ENCODE peak calls at places on chromosomes 13 and 19, in four cellular contexts. K is aorta, D is thoracic aorta, R is neuronal stem cell. Q is an unnamed sample.

GRCh38 chr19:3668331-3669133 is 31.7 kb downstream of the PIP5K1C start:
- DNase-seq in K (no peak), D (no peak), R (no peak), Q (no peak)

GRCh38 chr13:75547917-75548316 is 1.7 kb upstream of the UCHL3 start:
- DNase-seq in K (no peak), D (no peak), R (no peak), Q (no peak)

GRCh38 chr19:3034194-3034844 is 5.2 kb upstream of the TLE2 start:
- DNase-seq in K (no peak), D (no peak), R (no peak), Q (no peak)

GRCh38 chr13:23427342-23428182 is 5.9 kb downstream of the SACS start:
- DNase-seq in K (no peak), D (peak; percentile 33), R (no peak), Q (no peak)

GRCh38 chr19:28466107-28467045 is 746.6 kb downstream of the UQCRFS1 start:
- DNase-seq in K (no peak), D (no peak), R (peak; percentile 64), Q (no peak)

GRCh38 chr13:99370476-99371272 is 63.5 kb upstream of the GPR183 start:
- DNase-seq in K (no peak), D (no peak), R (no peak), Q (no peak)

GRCh38 chr13:21637296-21637695 is 33.3 kb upstream of the MICU2 start:
- DNase-seq in K (no peak), D (no peak), R (no peak), Q (no peak)

GRCh38 chr19:45767410-45767880 is 1.6 kb downstream of the SIX5 start:
- DNase-seq in K (peak; percentile 91), D (no peak), R (peak; percentile 72), Q (no peak)

GRCh38 chr13:84255226-84255625 is 373.0 kb upstream of the SLITRK1 start:
- DNase-seq in K (no peak), D (no peak), R (no peak), Q (no peak)

GRCh38 chr19:4380254-4380727 is 20.1 kb downstream of the SH3GL1 start:
- DNase-seq in K (no peak), D (no peak), R (no peak), Q (no peak)

GRCh38 chr19:4730740-4731171 is 7.1 kb upstream of the DPP9 start:
- DNase-seq in K (no peak), D (no peak), R (no peak), Q (peak; percentile 37)

GRCh38 chr19:16877581-16877980 is 11.2 kb upstream of the F2RL3 start:
- DNase-seq in K (no peak), D (no peak), R (no peak), Q (no peak)

GRCh38 chr19:623175-623916 is 10.0 kb downstream of the POLRMT start:
- DNase-seq in K (no peak), D (no peak), R (no peak), Q (no peak)

GRCh38 chr13:49935171-49936084 is 712 bp downstream of the SPRYD7 start:
- DNase-seq in K (peak; percentile 82), D (no peak), R (peak; percentile 46), Q (peak; percentile 22)

GRCh38 chr19:36772341-36773222 is at the start of gene ZNF850:
- DNase-seq in K (peak; percentile 98), D (peak; percentile 80), R (peak; percentile 93), Q (peak; percentile 85)

GRCh38 chr13:40047322-40047771 is 391.9 kb downstream of the COG6 start:
- DNase-seq in K (no peak), D (no peak), R (no peak), Q (no peak)

GRCh38 chr13:97140611-97141010 is 81.5 kb upstream of the MBNL2 start:
- DNase-seq in K (no peak), D (no peak), R (no peak), Q (no peak)

GRCh38 chr19:29211562-29212416 is 1.2 kb downstream of the UQCRFS1 start:
- DNase-seq in K (no peak), D (no peak), R (no peak), Q (no peak)

DNA sequence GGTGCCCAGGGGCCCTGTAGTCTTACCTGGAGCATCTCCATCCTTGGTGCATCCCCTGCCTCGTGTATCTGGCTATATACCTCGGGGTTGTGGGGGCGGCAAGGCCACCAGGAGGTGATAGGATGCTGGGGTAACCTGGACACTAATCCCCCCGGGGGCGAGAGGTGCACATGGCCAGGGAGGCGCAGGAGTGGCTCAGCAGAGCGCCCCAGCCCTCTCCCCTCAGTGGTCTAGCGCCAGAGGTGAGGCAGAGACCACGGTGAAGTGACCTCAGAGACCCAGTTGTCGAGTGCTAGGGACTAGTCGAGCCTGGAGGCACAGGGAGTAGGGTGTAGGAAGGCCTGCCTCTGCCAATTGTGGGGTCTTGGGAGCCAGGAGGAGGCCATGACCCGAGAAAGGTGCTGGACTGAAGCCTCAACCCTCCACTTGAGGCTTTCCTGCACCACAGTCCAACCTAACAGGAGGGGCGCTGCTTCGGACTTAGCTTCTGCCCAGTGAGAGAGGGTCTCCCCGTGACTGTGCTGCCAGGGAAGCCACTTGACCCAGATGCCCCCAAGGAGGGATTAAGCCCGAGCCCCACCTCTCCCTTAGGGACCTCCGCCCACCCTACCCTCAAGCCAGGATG is at the start of gene LHB:
- DNase-seq in K (no peak), D (no peak), R (no peak), Q (no peak)
- H3K27ac ChIP-seq in K (no peak within 1 kb of the TSS), D (no peak within 1 kb of the TSS), R (no peak within 1 kb of the TSS), Q (no peak within 1 kb of the TSS)

DNA sequence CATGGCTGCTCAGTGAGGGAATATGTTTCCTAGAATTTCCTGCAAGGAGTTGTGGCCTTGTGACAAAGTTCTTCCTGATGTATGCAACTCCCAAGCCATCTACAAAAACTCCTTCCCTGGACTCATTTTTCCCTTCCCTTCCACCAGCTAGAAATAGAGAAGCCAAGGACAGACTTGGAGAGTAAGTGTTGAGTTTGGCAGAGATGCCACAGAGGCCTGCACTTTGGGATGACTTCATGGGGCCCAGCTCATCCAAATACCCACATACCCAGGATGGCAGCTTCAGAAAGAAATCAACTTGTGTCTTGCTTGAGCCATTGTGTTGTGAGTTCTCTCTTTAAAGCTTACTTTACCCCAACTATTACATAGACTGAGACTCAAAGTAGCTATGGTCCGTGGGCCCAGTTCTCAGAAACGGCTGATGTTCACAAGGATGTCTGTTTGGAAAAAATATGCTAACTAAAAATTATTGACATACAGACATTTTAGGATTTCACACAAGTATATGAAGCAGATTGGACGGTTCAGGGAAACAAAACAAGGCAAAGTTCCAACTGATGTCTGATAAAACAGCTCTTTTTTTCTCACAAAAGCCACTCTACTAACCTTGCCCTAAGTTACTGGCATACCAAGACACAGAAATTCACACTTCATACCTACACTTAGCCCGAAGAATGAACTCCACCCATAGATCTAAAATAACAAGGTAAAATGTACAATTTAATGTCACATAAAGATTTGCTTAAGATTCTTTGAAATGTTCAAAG is 107.9 kb downstream of the NALCN start:
- DNase-seq in K (no peak), D (no peak), R (no peak), Q (no peak)
- H3K4me3 ChIP-seq in K (no peak overlapping the region), D (no peak overlapping the region), R (no peak overlapping the region), Q (no peak overlapping the region)

GRCh38 chr13:60562081-60562764 is 165.2 kb downstream of the TDRD3 start:
- DNase-seq in K (no peak), D (no peak), R (no peak), Q (no peak)
- H3K27ac ChIP-seq in K (no peak overlapping the region), D (no peak overlapping the region), R (no peak overlapping the region), Q (no peak overlapping the region)

GRCh38 chr13:111975539-111976473 is 91.1 kb upstream of the SOX1 start:
- DNase-seq in K (peak; percentile 69), D (no peak), R (no peak), Q (no peak)
- H3K4me3 ChIP-seq in K (no peak overlapping the region), D (no peak overlapping the region), R (peak overlapping the region; percentile 34), Q (no peak overlapping the region)

GRCh38 chr19:44345969-44346368 is 10.5 kb downstream of the ZNF112 start:
- DNase-seq in K (no peak), D (no peak), R (no peak), Q (no peak)
- H3K27ac ChIP-seq in K (no peak overlapping the region), D (no peak overlapping the region), R (no peak overlapping the region), Q (no peak overlapping the region)

DNA sequence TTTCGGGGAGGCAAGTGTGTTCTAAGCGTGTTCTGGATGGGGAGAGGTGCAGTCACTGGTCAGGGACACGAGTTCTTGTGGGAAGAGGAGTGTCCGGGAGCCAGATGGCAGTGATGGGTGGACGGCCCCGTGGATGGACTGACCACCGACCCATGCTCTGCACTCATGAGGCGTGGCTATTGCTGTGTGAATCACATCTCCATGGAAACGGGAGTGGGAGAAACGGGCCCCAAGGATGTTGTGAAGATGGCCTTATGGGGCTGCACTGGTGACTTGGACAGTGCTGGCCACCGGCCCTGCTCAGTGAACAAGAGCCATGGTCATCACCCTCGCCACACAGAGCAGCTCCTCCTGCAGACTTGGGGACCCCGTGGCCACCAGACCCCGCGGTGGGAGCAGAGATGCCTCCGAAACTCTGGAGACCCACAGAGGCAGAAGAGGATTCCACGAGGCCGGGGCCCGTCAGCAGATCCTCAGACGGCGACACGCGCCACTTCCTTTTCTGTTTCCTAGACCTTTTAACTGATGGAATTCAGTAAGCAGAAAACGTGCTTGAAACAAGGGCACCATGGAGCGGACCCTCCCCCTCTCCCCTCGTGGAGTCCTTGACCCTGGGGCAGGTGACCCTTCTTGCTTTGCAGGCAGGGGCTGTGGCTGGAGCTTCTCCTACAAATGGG is 47.5 kb downstream of the GAS6 start:
- DNase-seq in K (no peak), D (no peak), R (no peak), Q (no peak)
- H3K4me3 ChIP-seq in K (no peak overlapping the region), D (peak overlapping the region; percentile 25), R (no peak overlapping the region), Q (no peak overlapping the region)

GRCh38 chr13:100808330-100808729 is 133.7 kb upstream of the TMTC4 start:
- DNase-seq in K (no peak), D (no peak), R (peak; percentile 43), Q (no peak)
- H3K27ac ChIP-seq in K (no peak overlapping the region), D (no peak overlapping the region), R (peak overlapping the region; percentile 71), Q (no peak overlapping the region)

DNA sequence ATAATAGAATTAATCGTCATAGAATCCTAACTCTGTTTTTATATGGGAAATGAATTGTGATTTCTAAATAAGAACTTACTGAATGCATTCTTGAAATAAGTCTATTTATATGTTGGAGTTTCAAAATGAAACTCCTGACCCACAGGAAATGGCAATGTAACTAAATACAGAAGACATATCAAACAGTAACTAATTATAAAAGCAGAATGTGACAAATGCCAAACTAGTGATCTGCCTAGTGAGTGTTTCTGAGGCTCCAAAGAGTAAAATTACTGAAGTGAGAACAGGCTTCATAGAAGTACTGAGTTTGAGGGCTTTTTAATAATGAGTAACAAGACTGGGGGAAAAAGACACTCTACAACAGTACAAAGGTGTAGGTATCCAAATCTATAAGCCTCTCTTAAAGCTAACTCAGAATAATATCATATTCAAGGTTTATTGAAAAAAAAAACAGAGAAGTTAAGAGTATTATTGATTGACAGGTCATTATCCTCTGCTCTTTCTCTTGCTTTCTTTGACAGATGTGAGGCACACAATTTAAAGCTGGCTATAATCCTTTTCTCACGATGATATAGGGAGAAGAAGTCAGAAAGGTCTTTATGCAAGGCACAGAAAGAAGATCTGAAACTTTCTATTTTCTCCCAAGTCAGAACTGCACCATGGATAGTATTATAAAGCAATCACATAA is 17.4 kb upstream of the ATXN8OS start:
- DNase-seq in K (no peak), D (no peak), R (no peak), Q (no peak)
- H3K4me3 ChIP-seq in K (no peak overlapping the region), D (no peak overlapping the region), R (no peak overlapping the region), Q (no peak overlapping the region)

Q was measured in iPS DF 6.9.